ENCODE peak calls at places on chromosomes 11 and 22, in eight cellular contexts. One of them, this sample, is unnamed.

GRCh38 chr22:22038178-22038880 is 55.7 kb upstream of the TOP3B start:
- DNase-seq in AG09309: no peak
- DNase-seq in OCI-LY7: peak
- DNase-seq in left ventricle myocardium inferior: no peak
- DNase-seq in lung: no peak
- DNase-seq in lower leg skin: no peak
- DNase-seq in kidney epithelial cell: no peak
- DNase-seq in PC-3: no peak
- DNase-seq in this sample: no peak

GRCh38 chr11:130001491-130002351 is 914 bp downstream of the PRDM10 start:
- DNase-seq in kidney epithelial cell: no peak
- DNase-seq in OCI-LY7: peak
- DNase-seq in lung: peak
- DNase-seq in left ventricle myocardium inferior: peak
- DNase-seq in lower leg skin: peak
- DNase-seq in PC-3: peak
- DNase-seq in AG09309: no peak
- DNase-seq in this sample: no peak

GRCh38 chr22:36009085-36009484 is 19.5 kb downstream of the RBFOX2 start:
- DNase-seq in OCI-LY7: peak
- DNase-seq in left ventricle myocardium inferior: no peak
- DNase-seq in lower leg skin: no peak
- DNase-seq in kidney epithelial cell: no peak
- DNase-seq in lung: no peak
- DNase-seq in PC-3: no peak
- DNase-seq in AG09309: no peak
- DNase-seq in this sample: no peak

GRCh38 chr11:123187670-123188507 is 7.2 kb downstream of the CLMP start:
- DNase-seq in lung: no peak
- DNase-seq in left ventricle myocardium inferior: no peak
- DNase-seq in AG09309: no peak
- DNase-seq in kidney epithelial cell: no peak
- DNase-seq in lower leg skin: peak
- DNase-seq in PC-3: no peak
- DNase-seq in OCI-LY7: no peak
- DNase-seq in this sample: no peak

GRCh38 chr11:43922974-43923326 is 19.5 kb upstream of the C11orf96 start:
- DNase-seq in AG09309: no peak
- DNase-seq in PC-3: no peak
- DNase-seq in left ventricle myocardium inferior: no peak
- DNase-seq in lower leg skin: no peak
- DNase-seq in lung: no peak
- DNase-seq in OCI-LY7: no peak
- DNase-seq in kidney epithelial cell: no peak
- DNase-seq in this sample: no peak

GRCh38 chr22:20404881-20405280 is 10.9 kb downstream of the ZNF74 start:
- DNase-seq in PC-3: no peak
- DNase-seq in AG09309: no peak
- DNase-seq in kidney epithelial cell: no peak
- DNase-seq in lower leg skin: peak
- DNase-seq in OCI-LY7: no peak
- DNase-seq in lung: no peak
- DNase-seq in left ventricle myocardium inferior: no peak
- DNase-seq in this sample: no peak

GRCh38 chr11:11243790-11244469 is 109.1 kb downstream of the CSNK2A3 start:
- DNase-seq in OCI-LY7: peak
- DNase-seq in lower leg skin: no peak
- DNase-seq in left ventricle myocardium inferior: peak
- DNase-seq in PC-3: no peak
- DNase-seq in AG09309: no peak
- DNase-seq in lung: peak
- DNase-seq in kidney epithelial cell: peak
- DNase-seq in this sample: no peak

GRCh38 chr22:22773427-22773826 is 114.2 kb upstream of the IGLL5 start:
- DNase-seq in OCI-LY7: no peak
- DNase-seq in lower leg skin: no peak
- DNase-seq in left ventricle myocardium inferior: no peak
- DNase-seq in AG09309: no peak
- DNase-seq in kidney epithelial cell: no peak
- DNase-seq in PC-3: no peak
- DNase-seq in lung: no peak
- DNase-seq in this sample: no peak

DNA sequence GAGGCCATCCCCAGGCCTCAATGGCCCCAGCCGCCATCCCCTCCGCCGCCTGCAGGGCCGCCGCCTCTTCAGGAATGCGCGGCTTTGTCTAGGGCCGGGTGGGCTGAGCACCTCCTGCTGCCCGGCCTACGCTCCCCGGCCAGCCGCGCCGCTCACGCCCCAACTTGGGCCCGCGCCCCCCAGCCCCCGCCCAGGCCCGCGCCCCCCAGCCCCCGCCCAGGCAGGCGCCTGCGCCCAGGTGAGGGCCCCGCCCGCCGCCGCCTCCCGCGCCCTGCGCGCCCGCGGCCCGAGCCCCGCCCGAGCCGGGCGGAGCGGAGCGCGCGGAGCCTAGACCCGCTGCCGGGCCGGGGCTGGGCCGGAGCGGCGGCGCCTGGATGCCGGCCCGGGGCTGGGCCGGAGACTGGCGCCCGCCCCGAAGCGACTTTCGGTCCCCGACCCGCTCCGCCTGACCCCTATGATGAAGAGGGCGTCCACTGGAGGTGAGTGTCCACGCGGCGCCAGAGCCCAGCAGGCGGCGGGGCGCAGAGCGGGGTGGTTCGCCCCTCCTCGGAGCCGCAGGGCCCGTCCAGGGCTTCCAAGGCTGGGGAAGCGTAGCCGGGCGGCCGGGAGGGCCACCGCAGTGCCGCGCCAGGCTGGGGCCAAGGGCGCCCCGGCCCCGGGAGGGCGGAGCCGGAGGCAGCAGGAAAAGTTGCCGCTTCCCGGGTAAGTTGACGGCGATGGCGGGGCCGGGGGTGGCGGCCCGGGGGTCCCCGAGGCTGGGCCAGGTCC is 34.3 kb upstream of the PRODH start:
- DNase-seq in kidney epithelial cell: no peak
- DNase-seq in AG09309: no peak
- DNase-seq in lower leg skin: no peak
- DNase-seq in OCI-LY7: no peak
- DNase-seq in PC-3: no peak
- DNase-seq in left ventricle myocardium inferior: no peak
- DNase-seq in lung: no peak
- DNase-seq in this sample: no peak
- TF ChIP-seq CTCF in kidney epithelial cell: no peak
- TF ChIP-seq CTCF in AG09309: no peak
- TF ChIP-seq CTCF in lower leg skin: no peak
- TF ChIP-seq CTCF in OCI-LY7: no peak
- TF ChIP-seq CTCF in PC-3: no peak
- TF ChIP-seq CTCF in left ventricle myocardium inferior: no peak
- TF ChIP-seq CTCF in lung: no peak
- TF ChIP-seq CTCF in this sample: no peak

GRCh38 chr11:697811-698311 is 2.2 kb downstream of the TMEM80 start:
- DNase-seq in kidney epithelial cell: no peak
- DNase-seq in PC-3: peak
- DNase-seq in left ventricle myocardium inferior: no peak
- DNase-seq in lower leg skin: no peak
- DNase-seq in OCI-LY7: no peak
- DNase-seq in lung: no peak
- DNase-seq in AG09309: no peak
- DNase-seq in this sample: no peak

GRCh38 chr11:697028-697491 is 1.4 kb downstream of the TMEM80 start:
- DNase-seq in PC-3: peak
- DNase-seq in lower leg skin: no peak
- DNase-seq in lung: no peak
- DNase-seq in OCI-LY7: peak
- DNase-seq in kidney epithelial cell: peak
- DNase-seq in AG09309: peak
- DNase-seq in left ventricle myocardium inferior: no peak
- DNase-seq in this sample: peak

GRCh38 chr11:699753-700152 is 4.1 kb downstream of the TMEM80 start:
- DNase-seq in lung: no peak
- DNase-seq in OCI-LY7: no peak
- DNase-seq in kidney epithelial cell: no peak
- DNase-seq in AG09309: no peak
- DNase-seq in lower leg skin: no peak
- DNase-seq in PC-3: no peak
- DNase-seq in left ventricle myocardium inferior: no peak
- DNase-seq in this sample: no peak

GRCh38 chr11:698493-699115 is 3.0 kb downstream of the TMEM80 start:
- DNase-seq in AG09309: no peak
- DNase-seq in kidney epithelial cell: no peak
- DNase-seq in OCI-LY7: no peak
- DNase-seq in lower leg skin: no peak
- DNase-seq in lung: no peak
- DNase-seq in PC-3: no peak
- DNase-seq in left ventricle myocardium inferior: no peak
- DNase-seq in this sample: no peak

GRCh38 chr11:699116-699508 is 3.5 kb downstream of the TMEM80 start:
- DNase-seq in left ventricle myocardium inferior: no peak
- DNase-seq in kidney epithelial cell: no peak
- DNase-seq in lung: no peak
- DNase-seq in PC-3: no peak
- DNase-seq in AG09309: no peak
- DNase-seq in OCI-LY7: no peak
- DNase-seq in lower leg skin: no peak
- DNase-seq in this sample: no peak
- H3K4me3 ChIP-seq in left ventricle myocardium inferior: no peak
- H3K4me3 ChIP-seq in kidney epithelial cell: no peak
- H3K4me3 ChIP-seq in lung: no peak
- H3K4me3 ChIP-seq in PC-3: no peak
- H3K4me3 ChIP-seq in AG09309: no peak
- H3K4me3 ChIP-seq in OCI-LY7: no peak
- H3K4me3 ChIP-seq in lower leg skin: no peak
- H3K4me3 ChIP-seq in this sample: no peak

GRCh38 chr11:59756496-59756840 is 1.3 kb downstream of the STX3 start:
- DNase-seq in OCI-LY7: no peak
- DNase-seq in lung: no peak
- DNase-seq in PC-3: no peak
- DNase-seq in left ventricle myocardium inferior: no peak
- DNase-seq in lower leg skin: no peak
- DNase-seq in AG09309: no peak
- DNase-seq in kidney epithelial cell: no peak
- DNase-seq in this sample: no peak

GRCh38 chr11:59754494-59754858 is 700 bp upstream of the STX3 start:
- DNase-seq in left ventricle myocardium inferior: peak
- DNase-seq in kidney epithelial cell: no peak
- DNase-seq in PC-3: no peak
- DNase-seq in lower leg skin: no peak
- DNase-seq in lung: no peak
- DNase-seq in AG09309: no peak
- DNase-seq in OCI-LY7: peak
- DNase-seq in this sample: no peak

GRCh38 chr11:59754859-59755700 is at the start of gene STX3:
- DNase-seq in PC-3: peak
- DNase-seq in OCI-LY7: peak
- DNase-seq in lower leg skin: peak
- DNase-seq in kidney epithelial cell: no peak
- DNase-seq in AG09309: peak
- DNase-seq in lung: peak
- DNase-seq in left ventricle myocardium inferior: peak
- DNase-seq in this sample: no peak

GRCh38 chr11:59756845-59757244 is 1.7 kb downstream of the STX3 start:
- DNase-seq in lung: peak
- DNase-seq in lower leg skin: no peak
- DNase-seq in OCI-LY7: no peak
- DNase-seq in kidney epithelial cell: no peak
- DNase-seq in PC-3: peak
- DNase-seq in AG09309: no peak
- DNase-seq in left ventricle myocardium inferior: no peak
- DNase-seq in this sample: no peak

DNA sequence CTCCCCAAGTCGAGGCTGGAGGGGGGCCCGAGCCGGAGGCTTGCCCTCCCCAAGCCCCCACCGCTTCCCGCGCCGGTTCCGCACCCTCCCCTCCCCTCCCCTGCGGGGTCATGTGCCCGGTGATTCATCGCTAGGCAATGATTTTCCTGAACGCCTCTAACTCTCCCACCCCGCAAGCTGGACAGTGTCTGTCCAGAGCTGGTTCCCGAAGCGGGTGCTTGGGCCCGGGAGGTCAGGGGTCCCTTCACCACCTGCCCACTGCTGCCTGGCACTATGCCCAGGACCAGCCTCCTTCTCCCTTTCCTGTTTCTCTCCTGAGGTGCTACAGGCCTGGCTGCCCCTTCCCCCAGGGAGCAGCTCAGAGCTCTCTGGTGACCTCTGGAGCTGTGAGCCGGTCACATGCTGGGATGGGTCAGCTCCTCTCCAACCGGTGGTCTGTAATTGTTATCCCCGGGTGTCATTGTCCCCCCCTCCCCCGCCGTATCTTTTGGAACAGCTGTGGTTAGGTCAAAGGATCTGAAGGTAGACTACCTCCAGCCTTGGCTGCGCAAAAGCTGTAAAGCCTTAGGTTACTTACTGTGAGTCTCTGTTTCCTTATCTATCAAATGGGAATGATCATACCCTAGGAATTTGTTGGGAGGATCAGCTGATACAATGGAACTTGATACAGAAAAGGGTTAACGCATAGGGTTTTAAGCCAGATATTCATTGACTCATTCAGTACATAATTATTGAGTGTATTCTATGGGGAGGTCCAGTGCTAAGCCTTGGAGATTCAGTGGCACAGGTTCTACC is 722 bp downstream of the STX3 start:
- DNase-seq in left ventricle myocardium inferior: peak
- DNase-seq in PC-3: peak
- DNase-seq in OCI-LY7: no peak
- DNase-seq in lower leg skin: peak
- DNase-seq in AG09309: peak
- DNase-seq in lung: peak
- DNase-seq in kidney epithelial cell: no peak
- DNase-seq in this sample: peak
- TF ChIP-seq CTCF in left ventricle myocardium inferior: no peak
- TF ChIP-seq CTCF in PC-3: peak
- TF ChIP-seq CTCF in OCI-LY7: no peak
- TF ChIP-seq CTCF in lower leg skin: no peak
- TF ChIP-seq CTCF in AG09309: no peak
- TF ChIP-seq CTCF in lung: no peak
- TF ChIP-seq CTCF in kidney epithelial cell: peak
- TF ChIP-seq CTCF in this sample: no peak

DNA sequence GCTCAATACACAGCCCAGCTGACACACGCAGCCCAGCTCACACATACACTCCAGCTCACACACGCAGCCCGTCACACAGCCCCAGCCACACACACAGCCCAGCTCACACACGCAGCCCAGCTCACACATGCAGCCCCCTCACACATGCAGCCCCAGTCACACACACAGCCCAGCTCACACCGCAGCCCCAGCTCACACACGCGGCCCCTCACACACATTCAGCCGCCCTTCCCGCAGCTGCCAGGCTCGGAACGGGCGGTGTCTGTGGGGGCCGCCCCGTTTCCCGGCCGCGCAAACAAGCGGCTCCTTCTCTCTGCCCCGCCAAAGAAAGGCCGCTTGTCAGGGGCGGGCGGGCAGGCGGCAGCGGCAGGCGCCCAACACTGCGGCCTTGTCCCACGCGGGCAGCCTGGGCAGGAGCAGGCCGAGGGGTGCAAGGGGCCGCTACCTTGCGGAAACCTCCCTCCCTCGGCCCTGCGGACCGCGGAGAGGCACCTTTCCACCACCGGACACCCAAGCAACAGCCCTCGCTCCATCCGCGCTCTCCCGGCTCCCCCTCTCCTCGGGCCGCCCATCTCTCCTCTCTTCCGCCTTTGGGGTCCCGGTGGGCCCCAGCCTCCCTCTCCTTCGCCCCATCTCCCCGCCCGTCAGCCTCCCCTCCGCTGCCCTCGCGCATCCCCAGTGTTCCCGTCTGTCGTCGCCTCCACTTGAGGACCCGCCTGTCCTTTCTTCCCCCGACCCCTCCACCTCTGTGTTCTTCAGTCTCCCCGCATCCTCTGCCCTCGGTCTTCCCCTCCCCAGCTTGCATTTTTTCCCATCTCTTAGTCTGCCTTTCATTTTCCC is 2.2 kb downstream of the PHLDB1 start:
- DNase-seq in kidney epithelial cell: no peak
- DNase-seq in OCI-LY7: no peak
- DNase-seq in PC-3: no peak
- DNase-seq in lung: no peak
- DNase-seq in lower leg skin: peak
- DNase-seq in left ventricle myocardium inferior: no peak
- DNase-seq in AG09309: no peak
- DNase-seq in this sample: no peak
- H3K4me3 ChIP-seq in kidney epithelial cell: peak
- H3K4me3 ChIP-seq in OCI-LY7: no peak
- H3K4me3 ChIP-seq in PC-3: no peak
- H3K4me3 ChIP-seq in lung: peak
- H3K4me3 ChIP-seq in lower leg skin: no peak
- H3K4me3 ChIP-seq in left ventricle myocardium inferior: peak
- H3K4me3 ChIP-seq in AG09309: peak
- H3K4me3 ChIP-seq in this sample: peak